ENCODE peak calls at places on chromosomes 11 and 22, in four cellular contexts. E is RWPE1, X is Panc1, D is kidney. R is an unnamed sample.

GRCh38 chr11:94067010-94067409 is 45.9 kb downstream of the HEPHL1 start:
- DNase-seq in E (no peak), X (no peak), D (no peak), R (no peak)

GRCh38 chr11:126943319-126943718 is 57.3 kb downstream of the KIRREL3 start:
- DNase-seq in E (no peak), X (no peak), D (no peak), R (no peak)

GRCh38 chr22:37985050-37985585 is 763 bp upstream of the SOX10 start:
- DNase-seq in E (no peak), X (no peak), D (no peak), R (no peak)

GRCh38 chr11:96162816-96163499 is 180.0 kb downstream of the MAML2 start:
- DNase-seq in E (peak; percentile 27), X (no peak), D (no peak), R (no peak)

GRCh38 chr11:34256591-34256990 is 101.2 kb downstream of the ABTB2 start:
- DNase-seq in E (no peak), X (no peak), D (no peak), R (no peak)

GRCh38 chr11:17531818-17532131 is 12.4 kb downstream of the USH1C start:
- DNase-seq in E (no peak), X (no peak), D (no peak), R (no peak)

GRCh38 chr22:33455036-33455435 is 396.9 kb upstream of the SYN3 start:
- DNase-seq in E (no peak), X (no peak), D (no peak), R (no peak)

GRCh38 chr11:17952487-17952886 is 60.4 kb downstream of the SERGEF start:
- DNase-seq in E (no peak), X (no peak), D (no peak), R (no peak)

GRCh38 chr11:5267033-5267563 is 2.6 kb downstream of the HBE1 start:
- DNase-seq in E (no peak), X (no peak), D (no peak), R (no peak)

GRCh38 chr22:19958083-19959042 is 16.7 kb upstream of the TXNRD2 start:
- DNase-seq in E (no peak), X (no peak), D (peak; percentile 60), R (no peak)

GRCh38 chr22:42717197-42717967 is 3.3 kb downstream of the A4GALT start:
- DNase-seq in E (no peak), X (no peak), D (no peak), R (no peak)
- H3K27ac ChIP-seq in E (peak overlapping the region; percentile 52), X (no peak overlapping the region), D (peak overlapping the region; percentile 41), R (no peak overlapping the region)

DNA sequence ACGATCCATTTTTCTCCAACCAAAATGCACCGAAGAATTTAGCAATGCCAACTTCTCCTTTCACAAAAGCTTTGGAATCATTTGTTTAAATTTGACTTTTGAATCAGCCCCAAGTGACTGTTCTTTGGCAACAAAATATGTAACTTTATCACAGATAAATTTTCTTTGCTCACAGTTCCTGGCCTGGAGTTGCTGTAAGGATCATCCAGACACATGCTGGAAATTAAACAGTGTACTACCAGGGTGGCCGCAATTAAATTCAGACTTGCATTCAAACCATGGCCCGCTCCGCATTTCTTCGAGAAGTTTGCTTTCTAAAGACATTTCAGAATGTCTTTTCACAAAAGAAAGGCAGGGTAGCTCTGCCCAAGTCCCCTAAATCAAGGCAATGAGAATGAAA is 189.4 kb upstream of the BLID start:
- DNase-seq in E (no peak), X (no peak), D (no peak), R (no peak)
- H3K27ac ChIP-seq in E (no peak overlapping the region), X (no peak overlapping the region), D (no peak overlapping the region), R (no peak overlapping the region)

GRCh38 chr11:70826541-70826943 is 425.8 kb downstream of the SHANK2 start:
- DNase-seq in E (peak; percentile 11), X (no peak), D (peak; percentile 45), R (peak; percentile 83)

GRCh38 chr11:70823771-70824170 is 425.4 kb downstream of the CTTN start:
- DNase-seq in E (no peak), X (no peak), D (no peak), R (no peak)

GRCh38 chr11:70826950-70827349 is 425.4 kb downstream of the SHANK2 start:
- DNase-seq in E (no peak), X (no peak), D (no peak), R (peak; percentile 67)

GRCh38 chr11:70824590-70825300 is 426.4 kb downstream of the CTTN start:
- DNase-seq in E (no peak), X (no peak), D (no peak), R (peak; percentile 47)

DNA sequence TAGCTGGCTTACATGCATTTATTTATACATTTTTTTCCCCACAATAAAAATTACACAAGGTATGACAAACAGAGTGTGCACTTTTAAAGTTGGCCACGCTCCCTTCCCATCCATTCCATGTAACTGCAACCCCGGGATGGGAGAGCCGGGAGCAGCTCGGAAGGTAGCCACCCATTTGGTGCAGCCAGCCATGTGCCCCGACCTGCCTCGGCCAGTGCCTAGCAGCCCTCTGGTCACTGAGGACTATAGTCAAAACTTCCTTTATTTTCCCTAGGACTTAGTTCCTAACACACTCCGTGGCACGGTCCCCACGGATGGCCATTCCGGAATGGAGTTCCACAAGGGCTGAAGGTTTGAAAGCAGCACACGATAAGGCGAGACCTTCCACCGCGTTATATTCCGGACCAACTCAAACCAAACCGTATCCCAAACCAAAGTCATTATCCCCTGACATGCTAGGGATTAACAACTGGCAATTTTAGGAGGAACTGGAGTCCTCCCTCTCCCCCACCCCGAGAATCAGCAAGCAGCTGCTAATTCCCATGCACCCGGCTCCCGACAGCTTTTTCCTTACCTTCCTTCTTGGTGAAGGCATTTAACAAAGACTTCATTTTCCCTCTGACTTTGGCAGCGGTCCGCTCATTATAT is 426.4 kb downstream of the SHANK2 start:
- DNase-seq in E (no peak), X (no peak), D (no peak), R (peak; percentile 54)
- H3K27ac ChIP-seq in E (no peak overlapping the region), X (no peak overlapping the region), D (no peak overlapping the region), R (no peak overlapping the region)

DNA sequence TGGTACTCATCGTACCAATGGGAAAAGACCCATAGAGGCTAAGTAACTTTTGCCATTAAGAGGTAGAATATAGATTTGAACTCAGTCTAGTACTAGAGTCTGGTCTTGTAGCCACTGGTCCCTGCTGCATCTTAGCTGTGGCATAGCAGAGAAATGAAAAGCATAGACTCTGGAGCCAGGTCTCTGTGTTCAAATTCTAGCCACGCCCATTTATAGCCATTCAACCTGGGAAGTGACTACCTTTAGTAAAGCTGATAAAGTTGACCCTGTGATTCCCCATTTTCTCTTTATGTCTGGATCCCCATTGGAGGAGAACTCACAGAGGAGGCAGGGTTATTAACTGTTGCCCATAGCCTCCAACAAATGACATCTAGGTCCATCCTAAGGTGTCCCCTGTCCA is 113.6 kb downstream of the ME3 start:
- DNase-seq in E (no peak), X (no peak), D (no peak), R (no peak)
- H3K27ac ChIP-seq in E (peak overlapping the region; percentile 92), X (no peak overlapping the region), D (peak overlapping the region; percentile 48), R (peak overlapping the region; percentile 5)

GRCh38 chr22:30195245-30196140 is 51.1 kb downstream of the LIF start:
- DNase-seq in E (no peak), X (no peak), D (no peak), R (no peak)
- H3K27ac ChIP-seq in E (peak overlapping the region; percentile 98), X (peak overlapping the region; percentile 97), D (peak overlapping the region; percentile 19), R (peak overlapping the region; percentile 98)

GRCh38 chr11:72624496-72625201 is 49.6 kb downstream of the PDE2A start:
- DNase-seq in E (no peak), X (no peak), D (no peak), R (no peak)
- H3K27ac ChIP-seq in E (no peak overlapping the region), X (no peak overlapping the region), D (peak overlapping the region; percentile 57), R (no peak overlapping the region)

GRCh38 chr22:40183029-40183581 is 5.4 kb downstream of the TNRC6B start:
- DNase-seq in E (no peak), X (no peak), D (no peak), R (no peak)

GRCh38 chr22:40179535-40179934 is 1.8 kb downstream of the TNRC6B start:
- DNase-seq in E (no peak), X (no peak), D (no peak), R (no peak)

GRCh38 chr22:40182231-40182835 is 4.6 kb downstream of the TNRC6B start:
- DNase-seq in E (no peak), X (no peak), D (no peak), R (no peak)

GRCh38 chr22:40180403-40180802 is 2.7 kb downstream of the TNRC6B start:
- DNase-seq in E (no peak), X (no peak), D (no peak), R (no peak)

DNA sequence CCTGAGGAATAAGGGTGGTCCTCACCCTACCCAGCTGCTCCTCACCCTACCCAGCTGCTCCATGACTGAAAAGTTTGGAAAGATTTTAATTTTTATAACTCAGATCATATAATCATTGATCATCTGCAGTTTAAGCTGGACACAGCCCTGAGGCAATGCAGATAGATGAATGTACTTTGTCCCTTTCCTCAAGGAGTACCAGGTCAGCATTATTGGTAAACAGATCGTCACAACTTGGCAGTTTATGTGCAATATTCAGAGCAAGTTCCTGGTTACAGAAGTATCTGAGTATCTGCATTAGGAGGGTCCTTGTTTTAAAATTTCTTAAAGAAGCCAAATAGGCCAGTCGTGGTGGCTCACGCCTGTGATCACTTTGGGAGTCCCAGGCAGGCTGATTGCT is 3.6 kb downstream of the TNRC6B start:
- DNase-seq in E (no peak), X (no peak), D (no peak), R (no peak)
- H3K27ac ChIP-seq in E (peak overlapping the region; percentile 13), X (no peak overlapping the region), D (no peak overlapping the region), R (no peak overlapping the region)

GRCh38 chr11:43581370-43582023 is 99.0 kb upstream of the HSD17B12 start:
- DNase-seq in E (no peak), X (no peak), D (peak; percentile 64), R (peak; percentile 28)
- H3K27ac ChIP-seq in E (no peak overlapping the region), X (no peak overlapping the region), D (no peak overlapping the region), R (no peak overlapping the region)

R was measured in SK-N-SH.